ENCODE peak calls at places on chromosomes 2 and 18, in ten cellular contexts. One of them, this sample, is unnamed.

GRCh38 chr2:68188831-68189230 is 31.1 kb downstream of the PNO1 start:
- DNase-seq in mammary epithelial cell: no peak
- DNase-seq in astrocyte of the spinal cord: no peak
- DNase-seq in stomach: no peak
- DNase-seq in B cell: no peak
- DNase-seq in GM13977: no peak
- DNase-seq in breast epithelium: no peak
- DNase-seq in IMR-90: no peak
- DNase-seq in uterus: no peak
- DNase-seq in tibial artery: no peak
- DNase-seq in this sample: no peak

GRCh38 chr18:76553715-76554603 is 58.9 kb upstream of the ZNF516 start:
- DNase-seq in tibial artery: no peak
- DNase-seq in uterus: no peak
- DNase-seq in GM13977: no peak
- DNase-seq in IMR-90: peak
- DNase-seq in mammary epithelial cell: peak
- DNase-seq in breast epithelium: no peak
- DNase-seq in B cell: no peak
- DNase-seq in astrocyte of the spinal cord: no peak
- DNase-seq in stomach: no peak
- DNase-seq in this sample: no peak

GRCh38 chr2:120803764-120804335 is 68.2 kb downstream of the GLI2 start:
- DNase-seq in uterus: no peak
- DNase-seq in tibial artery: no peak
- DNase-seq in stomach: no peak
- DNase-seq in B cell: no peak
- DNase-seq in astrocyte of the spinal cord: no peak
- DNase-seq in breast epithelium: no peak
- DNase-seq in GM13977: peak
- DNase-seq in IMR-90: peak
- DNase-seq in mammary epithelial cell: peak
- DNase-seq in this sample: no peak

GRCh38 chr2:144331652-144332355 is 188.1 kb downstream of the ZEB2 start:
- DNase-seq in breast epithelium: no peak
- DNase-seq in tibial artery: peak
- DNase-seq in mammary epithelial cell: no peak
- DNase-seq in B cell: peak
- DNase-seq in stomach: no peak
- DNase-seq in IMR-90: no peak
- DNase-seq in GM13977: no peak
- DNase-seq in uterus: peak
- DNase-seq in astrocyte of the spinal cord: no peak
- DNase-seq in this sample: peak

GRCh38 chr2:20164061-20164733 is 60.7 kb downstream of the SDC1 start:
- DNase-seq in breast epithelium: no peak
- DNase-seq in stomach: no peak
- DNase-seq in astrocyte of the spinal cord: peak
- DNase-seq in B cell: no peak
- DNase-seq in IMR-90: no peak
- DNase-seq in GM13977: no peak
- DNase-seq in tibial artery: no peak
- DNase-seq in uterus: no peak
- DNase-seq in mammary epithelial cell: no peak
- DNase-seq in this sample: no peak

GRCh38 chr2:15912203-15912602 is 28.1 kb upstream of the MYCN start:
- DNase-seq in astrocyte of the spinal cord: peak
- DNase-seq in GM13977: no peak
- DNase-seq in IMR-90: peak
- DNase-seq in tibial artery: no peak
- DNase-seq in uterus: peak
- DNase-seq in breast epithelium: peak
- DNase-seq in stomach: no peak
- DNase-seq in B cell: no peak
- DNase-seq in mammary epithelial cell: peak
- DNase-seq in this sample: no peak

GRCh38 chr2:82650038-82650437 is 1809.0 kb downstream of the SUCLG1 start:
- DNase-seq in stomach: no peak
- DNase-seq in astrocyte of the spinal cord: no peak
- DNase-seq in breast epithelium: no peak
- DNase-seq in B cell: no peak
- DNase-seq in GM13977: no peak
- DNase-seq in mammary epithelial cell: no peak
- DNase-seq in IMR-90: no peak
- DNase-seq in tibial artery: no peak
- DNase-seq in uterus: no peak
- DNase-seq in this sample: no peak

GRCh38 chr2:184186436-184186835 is 411.9 kb upstream of the ZNF804A start:
- DNase-seq in uterus: no peak
- DNase-seq in breast epithelium: no peak
- DNase-seq in astrocyte of the spinal cord: no peak
- DNase-seq in tibial artery: no peak
- DNase-seq in mammary epithelial cell: no peak
- DNase-seq in GM13977: no peak
- DNase-seq in B cell: no peak
- DNase-seq in stomach: no peak
- DNase-seq in IMR-90: no peak
- DNase-seq in this sample: no peak

GRCh38 chr2:27194538-27195354 is 17.1 kb upstream of the ATRAID start:
- DNase-seq in breast epithelium: no peak
- DNase-seq in stomach: no peak
- DNase-seq in B cell: no peak
- DNase-seq in astrocyte of the spinal cord: peak
- DNase-seq in mammary epithelial cell: no peak
- DNase-seq in tibial artery: no peak
- DNase-seq in uterus: no peak
- DNase-seq in IMR-90: no peak
- DNase-seq in GM13977: no peak
- DNase-seq in this sample: no peak

GRCh38 chr18:39675358-39675757 is 2109.8 kb upstream of the CELF4 start:
- DNase-seq in IMR-90: peak
- DNase-seq in tibial artery: no peak
- DNase-seq in B cell: no peak
- DNase-seq in mammary epithelial cell: no peak
- DNase-seq in astrocyte of the spinal cord: peak
- DNase-seq in uterus: no peak
- DNase-seq in breast epithelium: no peak
- DNase-seq in stomach: no peak
- DNase-seq in GM13977: no peak
- DNase-seq in this sample: no peak

GRCh38 chr2:88398122-88398655 is 54.3 kb downstream of the FOXI3 start:
- DNase-seq in mammary epithelial cell: no peak
- DNase-seq in stomach: no peak
- DNase-seq in IMR-90: no peak
- DNase-seq in breast epithelium: no peak
- DNase-seq in B cell: no peak
- DNase-seq in tibial artery: no peak
- DNase-seq in astrocyte of the spinal cord: no peak
- DNase-seq in uterus: no peak
- DNase-seq in GM13977: no peak
- DNase-seq in this sample: no peak

GRCh38 chr2:237192881-237193280 is 107.2 kb downstream of the COPS8 start:
- DNase-seq in astrocyte of the spinal cord: no peak
- DNase-seq in GM13977: no peak
- DNase-seq in tibial artery: no peak
- DNase-seq in IMR-90: no peak
- DNase-seq in uterus: no peak
- DNase-seq in mammary epithelial cell: no peak
- DNase-seq in B cell: no peak
- DNase-seq in stomach: no peak
- DNase-seq in breast epithelium: no peak
- DNase-seq in this sample: no peak

GRCh38 chr2:237193436-237193835 is 107.7 kb downstream of the COPS8 start:
- DNase-seq in breast epithelium: no peak
- DNase-seq in uterus: no peak
- DNase-seq in B cell: no peak
- DNase-seq in stomach: no peak
- DNase-seq in IMR-90: no peak
- DNase-seq in tibial artery: no peak
- DNase-seq in GM13977: no peak
- DNase-seq in mammary epithelial cell: no peak
- DNase-seq in astrocyte of the spinal cord: no peak
- DNase-seq in this sample: no peak

GRCh38 chr2:237190958-237191692 is 105.4 kb downstream of the COPS8 start:
- DNase-seq in stomach: no peak
- DNase-seq in uterus: no peak
- DNase-seq in B cell: no peak
- DNase-seq in astrocyte of the spinal cord: no peak
- DNase-seq in mammary epithelial cell: no peak
- DNase-seq in tibial artery: peak
- DNase-seq in GM13977: no peak
- DNase-seq in breast epithelium: no peak
- DNase-seq in IMR-90: no peak
- DNase-seq in this sample: no peak

GRCh38 chr2:237189799-237190198 is 104.1 kb downstream of the COPS8 start:
- DNase-seq in IMR-90: no peak
- DNase-seq in B cell: no peak
- DNase-seq in uterus: no peak
- DNase-seq in astrocyte of the spinal cord: no peak
- DNase-seq in tibial artery: no peak
- DNase-seq in mammary epithelial cell: no peak
- DNase-seq in GM13977: no peak
- DNase-seq in breast epithelium: no peak
- DNase-seq in stomach: no peak
- DNase-seq in this sample: no peak

DNA sequence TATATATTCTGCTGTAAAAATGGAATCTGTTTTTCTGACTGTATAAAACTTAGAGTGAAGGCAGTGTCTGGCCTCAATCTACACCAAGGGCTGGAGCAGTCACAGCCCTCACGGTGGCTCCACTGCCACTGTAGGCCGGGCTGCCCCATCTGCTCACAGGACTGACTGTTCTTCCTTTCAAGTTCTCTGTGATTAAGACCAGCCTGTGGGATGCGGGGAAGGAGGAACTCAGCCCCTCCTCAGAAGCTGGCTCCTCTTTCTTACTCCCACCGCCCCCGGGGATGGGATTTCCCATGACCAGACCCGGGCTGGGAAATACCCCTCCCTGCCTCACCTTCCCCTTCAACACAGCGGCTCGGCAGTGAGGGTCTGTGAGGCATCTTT is 106.0 kb downstream of the COPS8 start:
- DNase-seq in tibial artery: no peak
- DNase-seq in stomach: no peak
- DNase-seq in GM13977: no peak
- DNase-seq in mammary epithelial cell: no peak
- DNase-seq in breast epithelium: no peak
- DNase-seq in IMR-90: no peak
- DNase-seq in astrocyte of the spinal cord: no peak
- DNase-seq in uterus: no peak
- DNase-seq in B cell: no peak
- DNase-seq in this sample: no peak
- TF ChIP-seq CTCF in tibial artery: no peak
- TF ChIP-seq CTCF in stomach: no peak
- TF ChIP-seq CTCF in GM13977: no peak
- TF ChIP-seq CTCF in mammary epithelial cell: no peak
- TF ChIP-seq CTCF in breast epithelium: no peak
- TF ChIP-seq CTCF in IMR-90: no peak
- TF ChIP-seq CTCF in astrocyte of the spinal cord: no peak
- TF ChIP-seq CTCF in uterus: no peak
- TF ChIP-seq CTCF in B cell: no peak
- TF ChIP-seq CTCF in this sample: no peak

GRCh38 chr2:129297430-129297829 is 682.0 kb upstream of the RAB6C start:
- DNase-seq in astrocyte of the spinal cord: no peak
- DNase-seq in uterus: no peak
- DNase-seq in GM13977: peak
- DNase-seq in mammary epithelial cell: no peak
- DNase-seq in stomach: no peak
- DNase-seq in tibial artery: no peak
- DNase-seq in IMR-90: no peak
- DNase-seq in breast epithelium: no peak
- DNase-seq in B cell: no peak
- DNase-seq in this sample: no peak
- TF ChIP-seq CTCF in astrocyte of the spinal cord: no peak
- TF ChIP-seq CTCF in uterus: no peak
- TF ChIP-seq CTCF in GM13977: peak
- TF ChIP-seq CTCF in mammary epithelial cell: peak
- TF ChIP-seq CTCF in stomach: no peak
- TF ChIP-seq CTCF in tibial artery: no peak
- TF ChIP-seq CTCF in IMR-90: no peak
- TF ChIP-seq CTCF in breast epithelium: no peak
- TF ChIP-seq CTCF in B cell: no peak
- TF ChIP-seq CTCF in this sample: no peak

GRCh38 chr2:230873670-230874401 is 9.1 kb downstream of the ITM2C start:
- DNase-seq in astrocyte of the spinal cord: no peak
- DNase-seq in IMR-90: no peak
- DNase-seq in uterus: no peak
- DNase-seq in GM13977: peak
- DNase-seq in B cell: peak
- DNase-seq in tibial artery: no peak
- DNase-seq in breast epithelium: no peak
- DNase-seq in mammary epithelial cell: no peak
- DNase-seq in stomach: peak
- DNase-seq in this sample: no peak

GRCh38 chr2:230874876-230875275 is 10.1 kb downstream of the ITM2C start:
- DNase-seq in stomach: peak
- DNase-seq in B cell: no peak
- DNase-seq in GM13977: no peak
- DNase-seq in breast epithelium: no peak
- DNase-seq in tibial artery: no peak
- DNase-seq in mammary epithelial cell: no peak
- DNase-seq in IMR-90: no peak
- DNase-seq in astrocyte of the spinal cord: no peak
- DNase-seq in uterus: no peak
- DNase-seq in this sample: no peak

GRCh38 chr2:230874456-230874855 is 9.7 kb downstream of the ITM2C start:
- DNase-seq in IMR-90: no peak
- DNase-seq in GM13977: no peak
- DNase-seq in astrocyte of the spinal cord: no peak
- DNase-seq in mammary epithelial cell: no peak
- DNase-seq in B cell: no peak
- DNase-seq in tibial artery: peak
- DNase-seq in stomach: peak
- DNase-seq in breast epithelium: no peak
- DNase-seq in uterus: no peak
- DNase-seq in this sample: no peak

GRCh38 chr2:230877131-230877736 is 12.5 kb downstream of the ITM2C start:
- DNase-seq in astrocyte of the spinal cord: no peak
- DNase-seq in tibial artery: peak
- DNase-seq in IMR-90: no peak
- DNase-seq in mammary epithelial cell: no peak
- DNase-seq in uterus: no peak
- DNase-seq in GM13977: no peak
- DNase-seq in breast epithelium: no peak
- DNase-seq in stomach: no peak
- DNase-seq in B cell: no peak
- DNase-seq in this sample: no peak

GRCh38 chr2:230875347-230876315 is 10.9 kb downstream of the ITM2C start:
- DNase-seq in IMR-90: no peak
- DNase-seq in breast epithelium: no peak
- DNase-seq in B cell: no peak
- DNase-seq in astrocyte of the spinal cord: no peak
- DNase-seq in GM13977: no peak
- DNase-seq in mammary epithelial cell: no peak
- DNase-seq in stomach: peak
- DNase-seq in uterus: no peak
- DNase-seq in tibial artery: peak
- DNase-seq in this sample: no peak
- TF ChIP-seq CTCF in IMR-90: no peak
- TF ChIP-seq CTCF in breast epithelium: no peak
- TF ChIP-seq CTCF in B cell: no peak
- TF ChIP-seq CTCF in astrocyte of the spinal cord: no peak
- TF ChIP-seq CTCF in GM13977: no peak
- TF ChIP-seq CTCF in mammary epithelial cell: no peak
- TF ChIP-seq CTCF in stomach: no peak
- TF ChIP-seq CTCF in uterus: no peak
- TF ChIP-seq CTCF in tibial artery: no peak
- TF ChIP-seq CTCF in this sample: no peak

GRCh38 chr18:13375302-13376255 is 157.0 kb downstream of the LDLRAD4 start:
- DNase-seq in breast epithelium: peak
- DNase-seq in IMR-90: peak
- DNase-seq in stomach: no peak
- DNase-seq in mammary epithelial cell: peak
- DNase-seq in tibial artery: peak
- DNase-seq in GM13977: peak
- DNase-seq in uterus: peak
- DNase-seq in astrocyte of the spinal cord: peak
- DNase-seq in B cell: no peak
- DNase-seq in this sample: no peak
- TF ChIP-seq CTCF in breast epithelium: no peak
- TF ChIP-seq CTCF in IMR-90: no peak
- TF ChIP-seq CTCF in stomach: no peak
- TF ChIP-seq CTCF in mammary epithelial cell: no peak
- TF ChIP-seq CTCF in tibial artery: no peak
- TF ChIP-seq CTCF in GM13977: no peak
- TF ChIP-seq CTCF in uterus: no peak
- TF ChIP-seq CTCF in astrocyte of the spinal cord: peak
- TF ChIP-seq CTCF in B cell: no peak
- TF ChIP-seq CTCF in this sample: no peak

This sample was measured in glutamatergic neuron.